ENCODE peak calls at places on chromosomes 7 and 10, in eight cellular contexts. One of them, this sample, is unnamed.

GRCh38 chr7:151382079-151382885 is 27.6 kb downstream of the WDR86 start:
- DNase-seq in stimulated activated CD8-positive, alpha-beta memory T cell treated with anti-CD3 and anti-CD28 coated beads, Interleukin-4, amount 100 ng/mL, for 24 hours: no peak
- DNase-seq in A549: no peak
- DNase-seq in MV-4-11: no peak
- DNase-seq in ecto neural progenitor cell: no peak
- DNase-seq in stimulated activated CD4-positive, alpha-beta T cell treated with anti-CD3 and anti-CD28 coated beads, TNF-alpha, amount 100 ng/mL, for 48 hours: no peak
- DNase-seq in endothelial cell: no peak
- DNase-seq in LHCN-M2: no peak
- DNase-seq in this sample: no peak

GRCh38 chr7:50262916-50263690 is 41.4 kb upstream of the IKZF1 start:
- DNase-seq in A549: no peak
- DNase-seq in stimulated activated CD8-positive, alpha-beta memory T cell treated with anti-CD3 and anti-CD28 coated beads, Interleukin-4, amount 100 ng/mL, for 24 hours: no peak
- DNase-seq in MV-4-11: peak; percentile 81
- DNase-seq in endothelial cell: no peak
- DNase-seq in LHCN-M2: no peak
- DNase-seq in stimulated activated CD4-positive, alpha-beta T cell treated with anti-CD3 and anti-CD28 coated beads, TNF-alpha, amount 100 ng/mL, for 48 hours: no peak
- DNase-seq in ecto neural progenitor cell: no peak
- DNase-seq in this sample: no peak

GRCh38 chr7:24462984-24463383 is 110.3 kb upstream of the PALS2 start:
- DNase-seq in stimulated activated CD4-positive, alpha-beta T cell treated with anti-CD3 and anti-CD28 coated beads, TNF-alpha, amount 100 ng/mL, for 48 hours: no peak
- DNase-seq in stimulated activated CD8-positive, alpha-beta memory T cell treated with anti-CD3 and anti-CD28 coated beads, Interleukin-4, amount 100 ng/mL, for 24 hours: no peak
- DNase-seq in endothelial cell: no peak
- DNase-seq in MV-4-11: no peak
- DNase-seq in A549: no peak
- DNase-seq in ecto neural progenitor cell: no peak
- DNase-seq in LHCN-M2: no peak
- DNase-seq in this sample: no peak

GRCh38 chr7:155594163-155594732 is 47.9 kb upstream of the CNPY1 start:
- DNase-seq in LHCN-M2: peak; percentile 91
- DNase-seq in A549: no peak
- DNase-seq in stimulated activated CD4-positive, alpha-beta T cell treated with anti-CD3 and anti-CD28 coated beads, TNF-alpha, amount 100 ng/mL, for 48 hours: no peak
- DNase-seq in endothelial cell: no peak
- DNase-seq in MV-4-11: peak; percentile 17
- DNase-seq in stimulated activated CD8-positive, alpha-beta memory T cell treated with anti-CD3 and anti-CD28 coated beads, Interleukin-4, amount 100 ng/mL, for 24 hours: no peak
- DNase-seq in ecto neural progenitor cell: no peak
- DNase-seq in this sample: no peak

GRCh38 chr7:134458341-134458805 is 527 bp downstream of the AKR1B1 start:
- DNase-seq in ecto neural progenitor cell: peak; percentile 82
- DNase-seq in stimulated activated CD4-positive, alpha-beta T cell treated with anti-CD3 and anti-CD28 coated beads, TNF-alpha, amount 100 ng/mL, for 48 hours: peak; percentile 18
- DNase-seq in LHCN-M2: peak; percentile 70
- DNase-seq in A549: peak; percentile 74
- DNase-seq in endothelial cell: peak; percentile 68
- DNase-seq in MV-4-11: no peak
- DNase-seq in stimulated activated CD8-positive, alpha-beta memory T cell treated with anti-CD3 and anti-CD28 coated beads, Interleukin-4, amount 100 ng/mL, for 24 hours: peak; percentile 38
- DNase-seq in this sample: no peak

GRCh38 chr7:19392246-19392645 is 247.0 kb upstream of the FERD3L start:
- DNase-seq in MV-4-11: no peak
- DNase-seq in A549: no peak
- DNase-seq in stimulated activated CD8-positive, alpha-beta memory T cell treated with anti-CD3 and anti-CD28 coated beads, Interleukin-4, amount 100 ng/mL, for 24 hours: no peak
- DNase-seq in stimulated activated CD4-positive, alpha-beta T cell treated with anti-CD3 and anti-CD28 coated beads, TNF-alpha, amount 100 ng/mL, for 48 hours: no peak
- DNase-seq in endothelial cell: no peak
- DNase-seq in ecto neural progenitor cell: no peak
- DNase-seq in LHCN-M2: peak; percentile 96
- DNase-seq in this sample: no peak

GRCh38 chr10:44306762-44307161 is 78.1 kb downstream of the CXCL12 start:
- DNase-seq in stimulated activated CD8-positive, alpha-beta memory T cell treated with anti-CD3 and anti-CD28 coated beads, Interleukin-4, amount 100 ng/mL, for 24 hours: no peak
- DNase-seq in MV-4-11: no peak
- DNase-seq in stimulated activated CD4-positive, alpha-beta T cell treated with anti-CD3 and anti-CD28 coated beads, TNF-alpha, amount 100 ng/mL, for 48 hours: no peak
- DNase-seq in endothelial cell: no peak
- DNase-seq in LHCN-M2: peak; percentile 24
- DNase-seq in A549: no peak
- DNase-seq in ecto neural progenitor cell: no peak
- DNase-seq in this sample: no peak

GRCh38 chr7:70585071-70585470 is 546.9 kb upstream of the GALNT17 start:
- DNase-seq in stimulated activated CD4-positive, alpha-beta T cell treated with anti-CD3 and anti-CD28 coated beads, TNF-alpha, amount 100 ng/mL, for 48 hours: no peak
- DNase-seq in LHCN-M2: no peak
- DNase-seq in endothelial cell: no peak
- DNase-seq in ecto neural progenitor cell: peak; percentile 70
- DNase-seq in A549: no peak
- DNase-seq in MV-4-11: no peak
- DNase-seq in stimulated activated CD8-positive, alpha-beta memory T cell treated with anti-CD3 and anti-CD28 coated beads, Interleukin-4, amount 100 ng/mL, for 24 hours: peak; percentile 3
- DNase-seq in this sample: no peak

GRCh38 chr7:151107882-151108281 is 21.6 kb downstream of the AGAP3 start:
- DNase-seq in endothelial cell: no peak
- DNase-seq in MV-4-11: no peak
- DNase-seq in ecto neural progenitor cell: no peak
- DNase-seq in stimulated activated CD8-positive, alpha-beta memory T cell treated with anti-CD3 and anti-CD28 coated beads, Interleukin-4, amount 100 ng/mL, for 24 hours: no peak
- DNase-seq in A549: no peak
- DNase-seq in stimulated activated CD4-positive, alpha-beta T cell treated with anti-CD3 and anti-CD28 coated beads, TNF-alpha, amount 100 ng/mL, for 48 hours: no peak
- DNase-seq in LHCN-M2: no peak
- DNase-seq in this sample: no peak

GRCh38 chr10:17353568-17353967 is 100.8 kb downstream of the ST8SIA6 start:
- DNase-seq in ecto neural progenitor cell: no peak
- DNase-seq in stimulated activated CD8-positive, alpha-beta memory T cell treated with anti-CD3 and anti-CD28 coated beads, Interleukin-4, amount 100 ng/mL, for 24 hours: no peak
- DNase-seq in LHCN-M2: no peak
- DNase-seq in stimulated activated CD4-positive, alpha-beta T cell treated with anti-CD3 and anti-CD28 coated beads, TNF-alpha, amount 100 ng/mL, for 48 hours: no peak
- DNase-seq in endothelial cell: no peak
- DNase-seq in A549: no peak
- DNase-seq in MV-4-11: no peak
- DNase-seq in this sample: no peak

GRCh38 chr10:52226448-52226847 is 87.6 kb upstream of the DKK1 start:
- DNase-seq in stimulated activated CD8-positive, alpha-beta memory T cell treated with anti-CD3 and anti-CD28 coated beads, Interleukin-4, amount 100 ng/mL, for 24 hours: no peak
- DNase-seq in LHCN-M2: peak; percentile 73
- DNase-seq in A549: no peak
- DNase-seq in MV-4-11: no peak
- DNase-seq in ecto neural progenitor cell: no peak
- DNase-seq in stimulated activated CD4-positive, alpha-beta T cell treated with anti-CD3 and anti-CD28 coated beads, TNF-alpha, amount 100 ng/mL, for 48 hours: no peak
- DNase-seq in endothelial cell: no peak
- DNase-seq in this sample: no peak

GRCh38 chr7:50197547-50197946 is 104.5 kb upstream of the ZPBP start:
- DNase-seq in LHCN-M2: no peak
- DNase-seq in ecto neural progenitor cell: no peak
- DNase-seq in stimulated activated CD8-positive, alpha-beta memory T cell treated with anti-CD3 and anti-CD28 coated beads, Interleukin-4, amount 100 ng/mL, for 24 hours: peak; percentile 50
- DNase-seq in stimulated activated CD4-positive, alpha-beta T cell treated with anti-CD3 and anti-CD28 coated beads, TNF-alpha, amount 100 ng/mL, for 48 hours: peak; percentile 43
- DNase-seq in MV-4-11: no peak
- DNase-seq in endothelial cell: no peak
- DNase-seq in A549: no peak
- DNase-seq in this sample: no peak

GRCh38 chr10:114648368-114648767 is 9.7 kb downstream of the ABLIM1 start:
- DNase-seq in LHCN-M2: peak; percentile 78
- DNase-seq in stimulated activated CD8-positive, alpha-beta memory T cell treated with anti-CD3 and anti-CD28 coated beads, Interleukin-4, amount 100 ng/mL, for 24 hours: no peak
- DNase-seq in ecto neural progenitor cell: no peak
- DNase-seq in endothelial cell: no peak
- DNase-seq in A549: peak; percentile 51
- DNase-seq in MV-4-11: peak; percentile 67
- DNase-seq in stimulated activated CD4-positive, alpha-beta T cell treated with anti-CD3 and anti-CD28 coated beads, TNF-alpha, amount 100 ng/mL, for 48 hours: no peak
- DNase-seq in this sample: no peak

GRCh38 chr10:49608166-49608758 is 1.8 kb upstream of the SLC18A3 start:
- DNase-seq in ecto neural progenitor cell: no peak
- DNase-seq in MV-4-11: no peak
- DNase-seq in stimulated activated CD8-positive, alpha-beta memory T cell treated with anti-CD3 and anti-CD28 coated beads, Interleukin-4, amount 100 ng/mL, for 24 hours: no peak
- DNase-seq in endothelial cell: no peak
- DNase-seq in stimulated activated CD4-positive, alpha-beta T cell treated with anti-CD3 and anti-CD28 coated beads, TNF-alpha, amount 100 ng/mL, for 48 hours: no peak
- DNase-seq in LHCN-M2: no peak
- DNase-seq in A549: no peak
- DNase-seq in this sample: no peak

GRCh38 chr10:124285587-124286527 is 132.9 kb downstream of the OAT start:
- DNase-seq in stimulated activated CD8-positive, alpha-beta memory T cell treated with anti-CD3 and anti-CD28 coated beads, Interleukin-4, amount 100 ng/mL, for 24 hours: no peak
- DNase-seq in stimulated activated CD4-positive, alpha-beta T cell treated with anti-CD3 and anti-CD28 coated beads, TNF-alpha, amount 100 ng/mL, for 48 hours: no peak
- DNase-seq in LHCN-M2: peak; percentile 68
- DNase-seq in MV-4-11: peak; percentile 89
- DNase-seq in ecto neural progenitor cell: no peak
- DNase-seq in A549: no peak
- DNase-seq in endothelial cell: no peak
- DNase-seq in this sample: no peak

GRCh38 chr10:11823122-11823988 is at the start of gene PROSER2:
- DNase-seq in ecto neural progenitor cell: peak; percentile 66
- DNase-seq in LHCN-M2: peak; percentile 61
- DNase-seq in endothelial cell: peak; percentile 43
- DNase-seq in stimulated activated CD4-positive, alpha-beta T cell treated with anti-CD3 and anti-CD28 coated beads, TNF-alpha, amount 100 ng/mL, for 48 hours: no peak
- DNase-seq in A549: peak; percentile 77
- DNase-seq in MV-4-11: peak; percentile 55
- DNase-seq in stimulated activated CD8-positive, alpha-beta memory T cell treated with anti-CD3 and anti-CD28 coated beads, Interleukin-4, amount 100 ng/mL, for 24 hours: no peak
- DNase-seq in this sample: no peak

GRCh38 chr10:9833871-9834454 is 1183.7 kb upstream of the CELF2 start:
- DNase-seq in stimulated activated CD4-positive, alpha-beta T cell treated with anti-CD3 and anti-CD28 coated beads, TNF-alpha, amount 100 ng/mL, for 48 hours: no peak
- DNase-seq in A549: no peak
- DNase-seq in MV-4-11: no peak
- DNase-seq in endothelial cell: no peak
- DNase-seq in stimulated activated CD8-positive, alpha-beta memory T cell treated with anti-CD3 and anti-CD28 coated beads, Interleukin-4, amount 100 ng/mL, for 24 hours: no peak
- DNase-seq in ecto neural progenitor cell: no peak
- DNase-seq in LHCN-M2: no peak
- DNase-seq in this sample: no peak